ENCODE peak calls at places on chromosomes 4 and X, in five cellular contexts. R is RWPE1; W is activated CD8-positive, alpha-beta T cell treated with anti-CD3 and anti-CD28 coated beads for 36 hours; M is stimulated activated CD8-positive, alpha-beta memory T cell treated with anti-CD3 and anti-CD28 coated beads, Interleukin-15, amount 100 ng/mL, for 24 hours; D is stimulated activated naive B cell treated with anti-CD40 and anti-IgM and Interleukin-4, amounts not matched to agents 10 μg/mL and 1 μg/mL and 100 μg/mL, for 72 hours. S is an unnamed sample.

GRCh38 chr4:173494013-173494970 is 35.7 kb downstream of the HAND2 start:
- DNase-seq in R (peak), W (peak), M (no peak), D (peak), S (no peak)

GRCh38 chrX:27336466-27337091 is 126.6 kb downstream of the PPP4R3C start:
- DNase-seq in R (peak), W (peak), M (no peak), D (no peak), S (no peak)

GRCh38 chr4:94483895-94484294 is 32.2 kb downstream of the PDLIM5 start:
- DNase-seq in R (no peak), W (no peak), M (no peak), D (no peak), S (no peak)

GRCh38 chrX:49029876-49030275 is 13.3 kb downstream of the TFE3 start:
- DNase-seq in R (peak), W (no peak), M (no peak), D (no peak), S (no peak)

GRCh38 chrX:10158279-10158939 is 1.6 kb downstream of the CLCN4 start:
- DNase-seq in R (no peak), W (peak), M (no peak), D (peak), S (no peak)

GRCh38 chr4:105088110-105088879 is 58.4 kb upstream of the TET2 start:
- DNase-seq in R (peak), W (no peak), M (no peak), D (no peak), S (no peak)

GRCh38 chr4:16136321-16136720 is 52.5 kb upstream of the PROM1 start:
- DNase-seq in R (no peak), W (no peak), M (no peak), D (no peak), S (no peak)

GRCh38 chr4:10084651-10085320 is 31.8 kb downstream of the WDR1 start:
- DNase-seq in R (no peak), W (peak), M (no peak), D (no peak), S (no peak)

GRCh38 chr4:2806392-2807355 is 13.8 kb downstream of the SH3BP2 start:
- DNase-seq in R (no peak), W (no peak), M (no peak), D (no peak), S (no peak)

GRCh38 chrX:47854474-47854873 is 17.8 kb downstream of the ZNF81 start:
- DNase-seq in R (no peak), W (peak), M (no peak), D (no peak), S (no peak)

GRCh38 chr4:144709159-144709558 is 63.2 kb downstream of the HHIP start:
- DNase-seq in R (no peak), W (no peak), M (no peak), D (no peak), S (no peak)

GRCh38 chr4:26171953-26172352 is 148.9 kb upstream of the RBPJ start:
- DNase-seq in R (no peak), W (no peak), M (no peak), D (no peak), S (no peak)

GRCh38 chr4:187294861-187295260 is 571.2 kb upstream of the FAT1 start:
- DNase-seq in R (peak), W (no peak), M (no peak), D (no peak), S (no peak)

GRCh38 chrX:151174581-151175282 is 1.7 kb upstream of the GPR50 start:
- DNase-seq in R (no peak), W (no peak), M (no peak), D (no peak), S (no peak)

GRCh38 chr4:142846729-142847606 is 867 bp upstream of the INPP4B start:
- DNase-seq in R (peak), W (peak), M (peak), D (peak), S (peak)

GRCh38 chr4:86005998-86006397 is 353.9 kb downstream of the MAPK10 start:
- DNase-seq in R (no peak), W (no peak), M (no peak), D (no peak), S (no peak)

GRCh38 chrX:50768801-50769200 is 45.2 kb downstream of the SHROOM4 start:
- DNase-seq in R (no peak), W (no peak), M (no peak), D (no peak), S (no peak)

GRCh38 chrX:120429776-120430535 is 39.1 kb downstream of the LAMP2 start:
- DNase-seq in R (no peak), W (no peak), M (no peak), D (no peak), S (no peak)

GRCh38 chrX:5976332-5976731 is 252.3 kb downstream of the NLGN4X start:
- DNase-seq in R (no peak), W (no peak), M (no peak), D (no peak), S (no peak)

GRCh38 chr4:151921371-151921770 is 160.6 kb upstream of the GATB start:
- DNase-seq in R (peak), W (no peak), M (no peak), D (no peak), S (no peak)

GRCh38 chrX:23773601-23774175 is 9.3 kb upstream of the SAT1 start:
- DNase-seq in R (no peak), W (peak), M (no peak), D (no peak), S (no peak)